ENCODE peak calls at places on chromosomes 6 and 20, in nine cellular contexts. One of them, this sample, is unnamed. For H3K4me1, the result is how much of the 10 kb centered on the place peaks cover.

GRCh38 chr6:27205375-27206278 is 41.9 kb upstream of the PRSS16 start:
- DNase-seq in left lung: no peak
- DNase-seq in CD8-positive, alpha-beta T cell: no peak
- DNase-seq in astrocyte: no peak
- DNase-seq in cardiac muscle cell: peak
- DNase-seq in tibial artery: no peak
- DNase-seq in adrenal gland: no peak
- DNase-seq in right lobe of liver: no peak
- DNase-seq in HepG2: no peak
- DNase-seq in this sample: no peak

GRCh38 chr6:76792394-76792793 is 670.9 kb downstream of the HTR1B start:
- DNase-seq in left lung: no peak
- DNase-seq in CD8-positive, alpha-beta T cell: no peak
- DNase-seq in astrocyte: no peak
- DNase-seq in cardiac muscle cell: peak
- DNase-seq in tibial artery: no peak
- DNase-seq in adrenal gland: no peak
- DNase-seq in right lobe of liver: no peak
- DNase-seq in HepG2: no peak
- DNase-seq in this sample: no peak

GRCh38 chr6:14396826-14397517 is 279.4 kb downstream of the CD83 start:
- DNase-seq in left lung: no peak
- DNase-seq in CD8-positive, alpha-beta T cell: no peak
- DNase-seq in astrocyte: peak
- DNase-seq in cardiac muscle cell: peak
- DNase-seq in tibial artery: no peak
- DNase-seq in adrenal gland: peak
- DNase-seq in right lobe of liver: no peak
- DNase-seq in HepG2: no peak
- DNase-seq in this sample: no peak

GRCh38 chr6:29637247-29637646 is 4.3 kb upstream of the GABBR1 start:
- DNase-seq in left lung: no peak
- DNase-seq in CD8-positive, alpha-beta T cell: no peak
- DNase-seq in astrocyte: no peak
- DNase-seq in cardiac muscle cell: no peak
- DNase-seq in tibial artery: no peak
- DNase-seq in adrenal gland: no peak
- DNase-seq in right lobe of liver: no peak
- DNase-seq in HepG2: no peak
- DNase-seq in this sample: no peak

GRCh38 chr20:51275816-51276215 is 252.9 kb upstream of the KCNG1 start:
- DNase-seq in left lung: no peak
- DNase-seq in CD8-positive, alpha-beta T cell: no peak
- DNase-seq in astrocyte: peak
- DNase-seq in cardiac muscle cell: peak
- DNase-seq in tibial artery: no peak
- DNase-seq in adrenal gland: no peak
- DNase-seq in right lobe of liver: no peak
- DNase-seq in HepG2: no peak
- DNase-seq in this sample: no peak

GRCh38 chr20:17856024-17856564 is 112.5 kb downstream of the SNX5 start:
- DNase-seq in left lung: no peak
- DNase-seq in CD8-positive, alpha-beta T cell: no peak
- DNase-seq in astrocyte: no peak
- DNase-seq in cardiac muscle cell: no peak
- DNase-seq in tibial artery: peak
- DNase-seq in adrenal gland: no peak
- DNase-seq in right lobe of liver: no peak
- DNase-seq in HepG2: peak
- DNase-seq in this sample: no peak

GRCh38 chr6:119285908-119286625 is 63.5 kb downstream of the MAN1A1 start:
- DNase-seq in left lung: no peak
- DNase-seq in CD8-positive, alpha-beta T cell: no peak
- DNase-seq in astrocyte: peak
- DNase-seq in cardiac muscle cell: peak
- DNase-seq in tibial artery: no peak
- DNase-seq in adrenal gland: no peak
- DNase-seq in right lobe of liver: no peak
- DNase-seq in HepG2: no peak
- DNase-seq in this sample: no peak

GRCh38 chr20:40897177-40897700 is 131.4 kb upstream of the TOP1 start:
- DNase-seq in left lung: no peak
- DNase-seq in CD8-positive, alpha-beta T cell: no peak
- DNase-seq in astrocyte: no peak
- DNase-seq in cardiac muscle cell: peak
- DNase-seq in tibial artery: no peak
- DNase-seq in adrenal gland: no peak
- DNase-seq in right lobe of liver: peak
- DNase-seq in HepG2: no peak
- DNase-seq in this sample: no peak

GRCh38 chr20:1895674-1896496 is 678 bp downstream of the SIRPA start:
- DNase-seq in left lung: no peak
- DNase-seq in CD8-positive, alpha-beta T cell: no peak
- DNase-seq in astrocyte: no peak
- DNase-seq in cardiac muscle cell: peak
- DNase-seq in tibial artery: peak
- DNase-seq in adrenal gland: peak
- DNase-seq in right lobe of liver: peak
- DNase-seq in HepG2: no peak
- DNase-seq in this sample: no peak

GRCh38 chr20:1894471-1894950 is 696 bp upstream of the SIRPA start:
- DNase-seq in left lung: no peak
- DNase-seq in CD8-positive, alpha-beta T cell: no peak
- DNase-seq in astrocyte: peak
- DNase-seq in cardiac muscle cell: peak
- DNase-seq in tibial artery: no peak
- DNase-seq in adrenal gland: no peak
- DNase-seq in right lobe of liver: peak
- DNase-seq in HepG2: no peak
- DNase-seq in this sample: no peak

GRCh38 chr20:1894951-1895673 is at the start of gene SIRPA:
- DNase-seq in left lung: peak
- DNase-seq in CD8-positive, alpha-beta T cell: no peak
- DNase-seq in astrocyte: peak
- DNase-seq in cardiac muscle cell: peak
- DNase-seq in tibial artery: peak
- DNase-seq in adrenal gland: peak
- DNase-seq in right lobe of liver: peak
- DNase-seq in HepG2: no peak
- DNase-seq in this sample: no peak

GRCh38 chr20:1892122-1892385 is 3.2 kb upstream of the SIRPA start:
- DNase-seq in left lung: no peak
- DNase-seq in CD8-positive, alpha-beta T cell: no peak
- DNase-seq in astrocyte: no peak
- DNase-seq in cardiac muscle cell: no peak
- DNase-seq in tibial artery: no peak
- DNase-seq in adrenal gland: no peak
- DNase-seq in right lobe of liver: no peak
- DNase-seq in HepG2: no peak
- DNase-seq in this sample: no peak

DNA sequence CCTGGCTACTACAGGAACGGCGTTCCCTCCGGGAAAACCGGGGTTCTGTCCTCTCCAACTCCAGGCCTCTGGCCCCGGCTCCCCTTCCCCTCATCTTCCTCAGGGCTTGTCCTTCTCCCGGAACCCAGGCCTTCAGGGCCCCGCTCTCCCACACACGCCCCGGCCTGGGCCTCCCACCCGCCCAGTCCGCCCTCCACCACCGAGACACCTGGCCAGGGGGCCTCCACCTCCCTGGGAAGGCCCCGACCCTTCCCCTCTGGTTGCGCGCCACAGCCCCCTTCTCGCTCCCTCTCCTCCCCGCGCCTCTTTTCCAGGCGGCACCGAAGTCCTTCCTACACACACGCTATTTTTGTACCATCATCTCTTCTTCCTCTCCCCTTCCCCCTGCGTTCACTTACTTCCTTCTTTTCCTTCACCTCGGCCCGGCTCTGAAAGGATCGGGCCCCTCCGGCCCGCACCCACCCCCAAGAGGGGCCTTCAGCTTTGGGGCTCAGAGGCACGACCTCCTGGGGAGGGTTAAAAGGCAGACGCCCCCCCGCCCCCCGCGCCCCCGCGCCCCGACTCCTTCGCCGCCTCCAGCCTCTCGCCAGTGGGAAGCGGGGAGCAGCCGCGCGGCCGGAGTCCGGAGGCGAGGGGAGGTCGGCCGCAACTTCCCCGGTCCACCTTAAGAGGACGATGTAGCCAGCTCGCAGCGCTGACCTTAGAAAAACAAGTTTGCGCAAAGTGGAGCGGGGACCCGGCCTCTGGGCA is 1.3 kb upstream of the SIRPA start:
- DNase-seq in left lung: peak
- DNase-seq in CD8-positive, alpha-beta T cell: no peak
- DNase-seq in astrocyte: no peak
- DNase-seq in cardiac muscle cell: no peak
- DNase-seq in tibial artery: peak
- DNase-seq in adrenal gland: peak
- DNase-seq in right lobe of liver: peak
- DNase-seq in HepG2: peak
- DNase-seq in this sample: no peak
- H3K27ac ChIP-seq in left lung: peak
- H3K27ac ChIP-seq in CD8-positive, alpha-beta T cell: no peak
- H3K27ac ChIP-seq in astrocyte: peak
- H3K27ac ChIP-seq in cardiac muscle cell: peak
- H3K27ac ChIP-seq in tibial artery: peak
- H3K27ac ChIP-seq in adrenal gland: peak
- H3K27ac ChIP-seq in right lobe of liver: peak
- H3K27ac ChIP-seq in HepG2: no peak
- H3K27ac ChIP-seq in this sample: peak

GRCh38 chr20:56409946-56410345 is 2.1 kb upstream of the CASS4 start:
- DNase-seq in left lung: no peak
- DNase-seq in CD8-positive, alpha-beta T cell: no peak
- DNase-seq in astrocyte: no peak
- DNase-seq in cardiac muscle cell: no peak
- DNase-seq in tibial artery: no peak
- DNase-seq in adrenal gland: no peak
- DNase-seq in right lobe of liver: no peak
- DNase-seq in HepG2: no peak
- DNase-seq in this sample: no peak

GRCh38 chr20:56412949-56413348 is 889 bp downstream of the CASS4 start:
- DNase-seq in left lung: no peak
- DNase-seq in CD8-positive, alpha-beta T cell: no peak
- DNase-seq in astrocyte: no peak
- DNase-seq in cardiac muscle cell: no peak
- DNase-seq in tibial artery: no peak
- DNase-seq in adrenal gland: no peak
- DNase-seq in right lobe of liver: no peak
- DNase-seq in HepG2: no peak
- DNase-seq in this sample: no peak

GRCh38 chr20:56411759-56412472 is at the start of gene CASS4:
- DNase-seq in left lung: no peak
- DNase-seq in CD8-positive, alpha-beta T cell: no peak
- DNase-seq in astrocyte: peak
- DNase-seq in cardiac muscle cell: peak
- DNase-seq in tibial artery: no peak
- DNase-seq in adrenal gland: no peak
- DNase-seq in right lobe of liver: peak
- DNase-seq in HepG2: peak
- DNase-seq in this sample: no peak

GRCh38 chr20:56414842-56415765 is 3.0 kb downstream of the CASS4 start:
- DNase-seq in left lung: no peak
- DNase-seq in CD8-positive, alpha-beta T cell: no peak
- DNase-seq in astrocyte: peak
- DNase-seq in cardiac muscle cell: peak
- DNase-seq in tibial artery: no peak
- DNase-seq in adrenal gland: no peak
- DNase-seq in right lobe of liver: no peak
- DNase-seq in HepG2: no peak
- DNase-seq in this sample: no peak

DNA sequence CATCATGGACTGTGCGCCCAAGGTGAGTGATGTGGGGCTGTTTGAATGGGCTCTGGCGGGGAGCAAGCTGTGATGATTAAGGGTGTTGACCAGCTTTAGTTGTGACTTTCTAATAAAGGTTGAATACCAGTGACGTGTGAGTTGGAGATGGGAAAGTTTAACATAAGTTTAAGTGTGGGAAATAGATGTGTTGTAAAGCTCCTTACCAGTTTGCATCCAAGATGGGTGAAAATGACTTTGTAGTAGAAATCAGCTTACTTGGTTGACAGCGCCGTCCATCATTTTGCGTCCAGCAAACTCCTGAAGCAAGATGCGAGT is 372 bp downstream of the CASS4 start:
- DNase-seq in left lung: no peak
- DNase-seq in CD8-positive, alpha-beta T cell: no peak
- DNase-seq in astrocyte: no peak
- DNase-seq in cardiac muscle cell: no peak
- DNase-seq in tibial artery: no peak
- DNase-seq in adrenal gland: no peak
- DNase-seq in right lobe of liver: no peak
- DNase-seq in HepG2: no peak
- DNase-seq in this sample: no peak
- H3K4me1 ChIP-seq in left lung: half or more
- H3K4me1 ChIP-seq in CD8-positive, alpha-beta T cell: half or more
- H3K4me1 ChIP-seq in astrocyte: under half
- H3K4me1 ChIP-seq in cardiac muscle cell: under half
- H3K4me1 ChIP-seq in tibial artery: under half
- H3K4me1 ChIP-seq in adrenal gland: under half
- H3K4me1 ChIP-seq in right lobe of liver: under half
- H3K4me1 ChIP-seq in HepG2: under half
- H3K4me1 ChIP-seq in this sample: under half

GRCh38 chr6:23368557-23368956 is 757.5 kb upstream of the NRSN1 start:
- DNase-seq in left lung: no peak
- DNase-seq in CD8-positive, alpha-beta T cell: no peak
- DNase-seq in astrocyte: no peak
- DNase-seq in cardiac muscle cell: no peak
- DNase-seq in tibial artery: no peak
- DNase-seq in adrenal gland: no peak
- DNase-seq in right lobe of liver: no peak
- DNase-seq in HepG2: no peak
- DNase-seq in this sample: no peak

DNA sequence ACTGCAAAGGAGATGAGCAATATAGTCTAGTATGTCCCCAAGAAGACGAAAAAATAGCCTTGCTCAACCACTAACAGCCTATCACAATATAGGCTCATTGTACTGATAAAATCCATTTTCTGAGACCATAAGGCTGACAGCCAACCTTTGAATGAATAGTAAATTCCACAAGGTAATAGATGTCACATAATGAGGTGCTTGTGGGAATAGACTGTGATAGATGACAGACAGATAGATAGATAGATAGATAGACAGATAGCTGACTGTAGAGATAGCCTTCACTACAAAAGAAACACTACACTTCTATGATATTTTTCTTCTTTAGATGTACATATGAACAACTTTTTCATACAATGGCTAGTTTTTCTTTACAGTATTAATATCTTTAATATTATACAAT is 760.3 kb upstream of the NRSN1 start:
- DNase-seq in left lung: no peak
- DNase-seq in CD8-positive, alpha-beta T cell: no peak
- DNase-seq in astrocyte: no peak
- DNase-seq in cardiac muscle cell: no peak
- DNase-seq in tibial artery: no peak
- DNase-seq in adrenal gland: no peak
- DNase-seq in right lobe of liver: no peak
- DNase-seq in HepG2: no peak
- DNase-seq in this sample: no peak
- H3K27ac ChIP-seq in left lung: no peak
- H3K27ac ChIP-seq in CD8-positive, alpha-beta T cell: no peak
- H3K27ac ChIP-seq in astrocyte: no peak
- H3K27ac ChIP-seq in cardiac muscle cell: no peak
- H3K27ac ChIP-seq in tibial artery: no peak
- H3K27ac ChIP-seq in adrenal gland: no peak
- H3K27ac ChIP-seq in right lobe of liver: no peak
- H3K27ac ChIP-seq in HepG2: no peak
- H3K27ac ChIP-seq in this sample: no peak

GRCh38 chr6:291148-291696 is 1.1 kb upstream of the DUSP22 start:
- DNase-seq in left lung: no peak
- DNase-seq in CD8-positive, alpha-beta T cell: no peak
- DNase-seq in astrocyte: no peak
- DNase-seq in cardiac muscle cell: peak
- DNase-seq in tibial artery: no peak
- DNase-seq in adrenal gland: no peak
- DNase-seq in right lobe of liver: no peak
- DNase-seq in HepG2: no peak
- DNase-seq in this sample: no peak
- H3K4me1 ChIP-seq in left lung: half or more
- H3K4me1 ChIP-seq in CD8-positive, alpha-beta T cell: under half
- H3K4me1 ChIP-seq in astrocyte: under half
- H3K4me1 ChIP-seq in cardiac muscle cell: under half
- H3K4me1 ChIP-seq in tibial artery: under half
- H3K4me1 ChIP-seq in adrenal gland: under half
- H3K4me1 ChIP-seq in right lobe of liver: under half
- H3K4me1 ChIP-seq in HepG2: under half
- H3K4me1 ChIP-seq in this sample: under half

This sample was measured in esophagus squamous epithelium.